ENCODE peak calls at places on chromosome 7, in four cellular contexts. D, R, K and Q are unnamed samples.

GRCh38 chr7:33392143-33392542 is 262.8 kb downstream of the BBS9 start:
- DNase-seq in D (no peak), R (no peak), K (no peak), Q (no peak)

GRCh38 chr7:105097619-105098018 is 83.6 kb downstream of the KMT2E start:
- DNase-seq in D (no peak), R (no peak), K (peak; percentile 73), Q (no peak)

GRCh38 chr7:142243823-142244222 is 14.0 kb downstream of the PRSS58 start:
- DNase-seq in D (no peak), R (no peak), K (no peak), Q (no peak)

GRCh38 chr7:81626008-81626407 is 143.8 kb downstream of the HGF start:
- DNase-seq in D (no peak), R (no peak), K (no peak), Q (no peak)

GRCh38 chr7:83271212-83272099 is 108.8 kb upstream of the PCLO start:
- DNase-seq in D (peak; percentile 53), R (no peak), K (no peak), Q (no peak)

GRCh38 chr7:16891874-16892620 is 10.3 kb upstream of the AGR3 start:
- DNase-seq in D (no peak), R (no peak), K (no peak), Q (no peak)

GRCh38 chr7:41304995-41305394 is 397.9 kb downstream of the INHBA start:
- DNase-seq in D (no peak), R (no peak), K (no peak), Q (no peak)

GRCh38 chr7:48083114-48083830 is 5.8 kb upstream of the UPP1 start:
- DNase-seq in D (no peak), R (no peak), K (no peak), Q (no peak)

GRCh38 chr7:105621617-105622016 is 40.3 kb upstream of the EFCAB10 start:
- DNase-seq in D (no peak), R (no peak), K (peak; percentile 31), Q (no peak)

GRCh38 chr7:8215648-8216047 is 46.3 kb downstream of the ICA1 start:
- DNase-seq in D (no peak), R (no peak), K (no peak), Q (no peak)

GRCh38 chr7:40297741-40298311 is 163.0 kb downstream of the SUGCT start:
- DNase-seq in D (no peak), R (no peak), K (no peak), Q (no peak)

GRCh38 chr7:140517546-140518369 is 38.5 kb upstream of the MKRN1 start:
- DNase-seq in D (peak; percentile 94), R (peak; percentile 35), K (peak; percentile 79), Q (peak; percentile 88)

GRCh38 chr7:155228459-155228845 is 69.2 kb upstream of the INSIG1 start:
- DNase-seq in D (no peak), R (no peak), K (no peak), Q (no peak)

GRCh38 chr7:155850730-155851678 is 38.7 kb upstream of the SHH start:
- DNase-seq in D (no peak), R (no peak), K (no peak), Q (no peak)

GRCh38 chr7:18890134-18890533 is 227.3 kb downstream of the TWIST1 start:
- DNase-seq in D (no peak), R (no peak), K (no peak), Q (no peak)

GRCh38 chr7:10956528-10956927 is 17.1 kb upstream of the PHF14 start:
- DNase-seq in D (no peak), R (no peak), K (no peak), Q (no peak)

GRCh38 chr7:69067397-69067796 is 530.9 kb upstream of the AUTS2 start:
- DNase-seq in D (peak; percentile 68), R (no peak), K (no peak), Q (no peak)

GRCh38 chr7:33824911-33825459 is 80.4 kb upstream of the BMPER start:
- DNase-seq in D (no peak), R (no peak), K (no peak), Q (no peak)

GRCh38 chr7:89661876-89662275 is 492.4 kb upstream of the STEAP1 start:
- DNase-seq in D (no peak), R (no peak), K (no peak), Q (no peak)

DNA sequence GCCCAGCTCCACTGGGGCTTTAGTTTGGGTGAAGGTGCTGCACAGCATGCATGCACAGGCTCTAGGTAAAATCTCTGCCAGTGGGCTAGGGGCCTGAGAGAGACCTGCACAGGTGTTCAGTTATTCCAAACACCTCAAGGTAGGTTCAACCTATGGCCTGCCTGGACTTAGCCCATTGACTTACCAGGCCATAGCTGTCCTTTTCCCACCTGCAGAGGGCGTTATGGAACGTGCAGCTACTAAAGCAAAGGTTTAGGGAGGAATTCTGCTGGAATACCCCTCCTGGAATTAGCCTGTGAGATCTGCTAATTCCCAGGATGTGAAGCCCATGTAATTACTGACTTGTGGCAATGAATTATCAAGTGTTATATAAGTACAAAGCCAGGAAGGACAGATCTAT is 3.6 kb downstream of the VWC2 start:
- DNase-seq in D (peak; percentile 79), R (no peak), K (no peak), Q (no peak)
- TF ChIP-seq CTCF in D (peak; percentile 77), R (peak; percentile 35), K (no peak), Q (peak; percentile 35)

GRCh38 chr7:78768859-78769258 is 684.6 kb downstream of the MAGI2 start:
- DNase-seq in D (peak; percentile 47), R (no peak), K (no peak), Q (no peak)
- TF ChIP-seq CTCF in D (no peak), R (no peak), K (peak; percentile 4), Q (no peak)

GRCh38 chr7:100933735-100934134 is 15.6 kb upstream of the MUC3A start:
- DNase-seq in D (no peak), R (no peak), K (no peak), Q (no peak)
- TF ChIP-seq CTCF in D (no peak), R (no peak), K (no peak), Q (no peak)

DNA sequence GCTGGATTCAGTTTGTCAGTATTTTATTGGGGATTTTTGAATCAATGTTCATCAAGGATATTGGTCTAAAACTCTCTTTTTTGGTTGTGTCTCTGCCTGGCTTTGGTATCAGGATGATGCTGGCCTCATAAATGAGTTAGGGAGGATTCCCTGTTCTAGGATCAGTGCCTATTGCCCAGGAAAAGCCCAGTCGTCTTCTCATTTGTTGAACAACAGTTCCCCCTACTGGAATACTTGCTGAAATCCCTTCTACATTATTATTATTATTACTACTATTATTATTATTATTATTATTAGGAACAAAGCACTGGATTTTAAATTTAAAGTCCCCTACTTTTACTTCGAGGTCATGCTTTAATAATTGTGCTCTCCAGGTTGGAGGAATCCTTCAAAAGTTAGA is 528.9 kb downstream of the MAGI2 start:
- DNase-seq in D (peak; percentile 57), R (no peak), K (no peak), Q (no peak)
- TF ChIP-seq CTCF in D (peak; percentile 63), R (peak; percentile 22), K (peak; percentile 20), Q (no peak)

GRCh38 chr7:5822742-5823503 is 41.5 kb upstream of the RNF216 start:
- DNase-seq in D (peak; percentile 96), R (peak; percentile 89), K (peak; percentile 60), Q (peak; percentile 95)
- TF ChIP-seq CTCF in D (peak; percentile 8), R (no peak), K (no peak), Q (no peak)

GRCh38 chr7:30470783-30471182 is 7.8 kb downstream of the NOD1 start:
- DNase-seq in D (no peak), R (no peak), K (no peak), Q (no peak)

GRCh38 chr7:30468791-30469190 is 9.8 kb downstream of the NOD1 start:
- DNase-seq in D (no peak), R (no peak), K (no peak), Q (no peak)

GRCh38 chr7:30470163-30470770 is 8.3 kb downstream of the NOD1 start:
- DNase-seq in D (no peak), R (no peak), K (no peak), Q (no peak)

GRCh38 chr7:30468041-30468440 is 10.5 kb downstream of the NOD1 start:
- DNase-seq in D (no peak), R (no peak), K (no peak), Q (no peak)

GRCh38 chr7:30469303-30469702 is 9.3 kb downstream of the NOD1 start:
- DNase-seq in D (peak; percentile 85), R (no peak), K (peak; percentile 98), Q (no peak)
- TF ChIP-seq CTCF in D (peak; percentile 55), R (no peak), K (peak; percentile 62), Q (no peak)

DNA sequence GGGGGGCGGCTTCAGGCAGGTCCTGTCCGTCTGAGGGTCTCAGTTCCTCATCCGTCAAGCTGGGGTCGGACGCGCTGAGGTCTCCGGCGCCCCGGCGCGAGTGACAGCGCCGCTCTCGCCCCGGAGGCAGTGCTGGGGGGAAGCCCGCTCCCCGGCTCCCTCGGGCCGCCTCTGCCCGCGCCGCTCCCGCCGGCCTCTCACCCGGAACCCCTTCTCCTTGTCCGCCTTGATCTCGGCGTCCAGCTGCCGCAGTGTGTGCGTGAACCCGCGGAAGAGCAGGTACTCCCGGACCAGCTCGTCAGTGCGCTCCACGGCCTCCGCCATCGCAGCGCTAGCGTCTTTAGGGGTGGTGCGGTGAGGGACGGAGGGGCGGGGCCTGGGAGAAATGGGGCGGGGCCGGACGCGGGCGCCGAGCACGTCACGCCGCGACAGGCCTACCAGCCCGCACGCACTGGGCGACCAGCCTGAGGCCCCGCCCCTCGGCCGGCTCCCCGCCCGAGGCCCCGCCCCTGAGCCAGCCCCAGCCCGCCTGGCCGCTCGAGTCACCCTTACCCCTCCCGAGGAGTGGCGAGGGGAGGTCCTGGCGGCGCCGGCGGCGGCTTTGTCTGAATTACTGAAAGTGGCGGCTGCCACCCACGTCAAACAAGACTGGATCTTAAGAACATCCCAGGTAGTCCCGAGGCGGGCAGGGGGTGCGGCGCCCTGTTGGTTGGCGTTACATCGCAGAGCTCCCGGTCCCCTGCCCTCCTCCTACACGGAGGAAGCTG is at the start of gene WDR91:
- DNase-seq in D (peak; percentile 97), R (peak; percentile 96), K (peak; percentile 82), Q (peak; percentile 100)
- TF ChIP-seq CTCF in D (peak; percentile 22), R (peak; percentile 7), K (peak; percentile 0), Q (peak; percentile 1)

GRCh38 chr7:121891731-121892130 is 18.8 kb downstream of the PTPRZ1 start:
- DNase-seq in D (no peak), R (no peak), K (no peak), Q (no peak)
- TF ChIP-seq CTCF in D (no peak), R (no peak), K (no peak), Q (no peak)

GRCh38 chr7:3725145-3725544 is 424.1 kb downstream of the SDK1 start:
- DNase-seq in D (no peak), R (no peak), K (no peak), Q (no peak)
- TF ChIP-seq CTCF in D (no peak), R (no peak), K (no peak), Q (no peak)